ENCODE peak calls at places on chromosomes 6 and 20, in eight cellular contexts. A is bronchial epithelial cell; K is hepatic stellate cell; M is stimulated activated CD8-positive, alpha-beta memory T cell treated with anti-CD3 and anti-CD28 coated beads, Interleukin-15, amount 100 ng/mL, for 1 hour; Z is HuH-7.5; I is effector CD4-positive, alpha-beta T cell; C is osteocyte; J is NCI-H1105. Q is an unnamed sample.

GRCh38 chr6:14731638-14732037 is 514.2 kb upstream of the JARID2 start:
- DNase-seq in I (no peak), M (no peak), A (no peak), C (no peak), K (no peak), J (no peak), Z (no peak), Q (no peak)

GRCh38 chr20:25205277-25206062 is 10.0 kb downstream of the ENTPD6 start:
- DNase-seq in C (peak), K (no peak), I (no peak), Z (no peak), M (no peak), J (no peak), A (no peak), Q (no peak)

GRCh38 chr6:108959972-108960582 is 111.9 kb downstream of the ARMC2 start:
- DNase-seq in M (no peak), I (no peak), Z (no peak), K (no peak), J (no peak), A (no peak), C (no peak), Q (no peak)

GRCh38 chr6:75602164-75602896 is 650 bp downstream of the SENP6 start:
- DNase-seq in I (peak), Z (peak), C (peak), J (peak), M (peak), K (peak), A (peak), Q (no peak)

GRCh38 chr20:32249030-32249738 is 28.3 kb upstream of the KIF3B start:
- DNase-seq in Z (no peak), M (no peak), C (no peak), K (no peak), A (no peak), J (no peak), I (peak), Q (no peak)

GRCh38 chr6:124573953-124574352 is 388.3 kb upstream of the RNF217 start:
- DNase-seq in A (no peak), M (no peak), Z (no peak), K (no peak), C (no peak), J (no peak), I (no peak), Q (no peak)

GRCh38 chr6:45801471-45802289 is 214.0 kb downstream of the CLIC5 start:
- DNase-seq in I (no peak), Z (no peak), C (no peak), M (no peak), A (no peak), K (no peak), J (no peak), Q (no peak)

GRCh38 chr6:84284428-84285033 is 57.1 kb upstream of the CEP162 start:
- DNase-seq in A (no peak), I (no peak), J (no peak), C (no peak), M (no peak), Z (no peak), K (peak), Q (peak)

GRCh38 chr20:38260378-38261053 is at the start of gene KIAA1755:
- DNase-seq in C (peak), J (no peak), M (no peak), A (no peak), Z (no peak), I (no peak), K (no peak), Q (no peak)

GRCh38 chr6:150314230-150315188 is 54.3 kb upstream of the IYD start:
- DNase-seq in J (no peak), K (no peak), M (no peak), A (no peak), C (no peak), Z (no peak), I (no peak), Q (no peak)

GRCh38 chr6:2793491-2794151 is 28.4 kb downstream of the WRNIP1 start:
- DNase-seq in A (peak), J (no peak), K (no peak), Z (no peak), I (no peak), M (no peak), C (no peak), Q (no peak)

GRCh38 chr6:34658605-34659218 is 37.9 kb downstream of the ILRUN start:
- DNase-seq in Z (no peak), C (no peak), M (no peak), I (no peak), A (no peak), J (no peak), K (no peak), Q (no peak)

GRCh38 chr6:13001951-13002350 is 285.4 kb downstream of the PHACTR1 start:
- DNase-seq in A (peak), I (no peak), J (no peak), Z (no peak), M (no peak), K (no peak), C (no peak), Q (no peak)

Q was measured in iPS DF 6.9.